ENCODE peak calls at places on chromosomes 2 and 18, in eight cellular contexts. W, H, S, A, D, Z, K and Y are unnamed samples.

GRCh38 chr2:98459776-98460175 is 15.1 kb downstream of the INPP4A start:
- DNase-seq in W (no peak), H (no peak), S (no peak), A (no peak), D (no peak), Z (peak), K (no peak), Y (no peak)

GRCh38 chr2:127365211-127365643 is 22.5 kb downstream of the MAP3K2 start:
- DNase-seq in W (no peak), H (no peak), S (no peak), A (no peak), D (no peak), Z (no peak), K (no peak), Y (no peak)

GRCh38 chr2:56217106-56217505 is 33.3 kb downstream of the CCDC85A start:
- DNase-seq in W (no peak), H (no peak), S (no peak), A (no peak), D (no peak), Z (no peak), K (no peak), Y (no peak)

GRCh38 chr2:68839260-68839833 is 31.9 kb downstream of the BMP10 start:
- DNase-seq in W (peak), H (no peak), S (no peak), A (peak), D (no peak), Z (no peak), K (no peak), Y (no peak)

GRCh38 chr2:225010804-225011203 is 31.5 kb downstream of the DOCK10 start:
- DNase-seq in W (no peak), H (no peak), S (no peak), A (peak), D (no peak), Z (no peak), K (no peak), Y (no peak)

GRCh38 chr18:12742453-12742852 is 39.6 kb downstream of the PSMG2 start:
- DNase-seq in W (no peak), H (no peak), S (no peak), A (peak), D (no peak), Z (no peak), K (no peak), Y (no peak)

GRCh38 chr2:31384351-31384750 is 30.2 kb downstream of the XDH start:
- DNase-seq in W (no peak), H (peak), S (no peak), A (peak), D (no peak), Z (no peak), K (no peak), Y (no peak)

GRCh38 chr2:108396845-108397244 is 19.1 kb downstream of the SULT1C4 start:
- DNase-seq in W (no peak), H (no peak), S (no peak), A (peak), D (no peak), Z (no peak), K (no peak), Y (no peak)

GRCh38 chr2:26534865-26535662 is 57.1 kb upstream of the OTOF start:
- DNase-seq in W (no peak), H (no peak), S (no peak), A (no peak), D (peak), Z (peak), K (no peak), Y (no peak)

GRCh38 chr2:26344581-26345283 is 1.2 kb upstream of the SELENOI start:
- DNase-seq in W (no peak), H (no peak), S (no peak), A (peak), D (no peak), Z (no peak), K (no peak), Y (no peak)

GRCh38 chr2:230537531-230537976 is 121.6 kb downstream of the SP100 start:
- DNase-seq in W (no peak), H (no peak), S (no peak), A (no peak), D (no peak), Z (no peak), K (no peak), Y (no peak)

GRCh38 chr2:28583899-28584553 is 88.2 kb downstream of the PLB1 start:
- DNase-seq in W (no peak), H (peak), S (peak), A (peak), D (peak), Z (peak), K (peak), Y (peak)

GRCh38 chr2:29260151-29260772 is 145.0 kb downstream of the CLIP4 start:
- DNase-seq in W (no peak), H (no peak), S (no peak), A (no peak), D (no peak), Z (peak), K (no peak), Y (no peak)

GRCh38 chr18:58785171-58785805 is 79.4 kb upstream of the ZNF532 start:
- DNase-seq in W (no peak), H (no peak), S (no peak), A (peak), D (no peak), Z (no peak), K (peak), Y (no peak)

GRCh38 chr2:217977840-217978535 is 24.8 kb downstream of the TNS1 start:
- DNase-seq in W (no peak), H (no peak), S (no peak), A (no peak), D (peak), Z (peak), K (no peak), Y (no peak)
- H3K4me3 ChIP-seq in W (no peak), H (peak), S (peak), A (no peak), D (peak), Z (peak), K (peak), Y (no peak)

GRCh38 chr18:49020621-49021021 is 69.9 kb upstream of the SMAD7 start:
- DNase-seq in W (no peak), H (no peak), S (no peak), A (no peak), D (no peak), Z (no peak), K (no peak), Y (peak)

GRCh38 chr18:49022311-49023280 is 71.8 kb upstream of the SMAD7 start:
- DNase-seq in W (no peak), H (no peak), S (no peak), A (no peak), D (no peak), Z (peak), K (no peak), Y (peak)

GRCh38 chr18:49020129-49020528 is 69.4 kb upstream of the SMAD7 start:
- DNase-seq in W (peak), H (no peak), S (no peak), A (no peak), D (no peak), Z (no peak), K (no peak), Y (peak)

GRCh38 chr18:49021076-49021432 is 70.3 kb upstream of the SMAD7 start:
- DNase-seq in W (no peak), H (no peak), S (no peak), A (no peak), D (no peak), Z (no peak), K (no peak), Y (no peak)

DNA sequence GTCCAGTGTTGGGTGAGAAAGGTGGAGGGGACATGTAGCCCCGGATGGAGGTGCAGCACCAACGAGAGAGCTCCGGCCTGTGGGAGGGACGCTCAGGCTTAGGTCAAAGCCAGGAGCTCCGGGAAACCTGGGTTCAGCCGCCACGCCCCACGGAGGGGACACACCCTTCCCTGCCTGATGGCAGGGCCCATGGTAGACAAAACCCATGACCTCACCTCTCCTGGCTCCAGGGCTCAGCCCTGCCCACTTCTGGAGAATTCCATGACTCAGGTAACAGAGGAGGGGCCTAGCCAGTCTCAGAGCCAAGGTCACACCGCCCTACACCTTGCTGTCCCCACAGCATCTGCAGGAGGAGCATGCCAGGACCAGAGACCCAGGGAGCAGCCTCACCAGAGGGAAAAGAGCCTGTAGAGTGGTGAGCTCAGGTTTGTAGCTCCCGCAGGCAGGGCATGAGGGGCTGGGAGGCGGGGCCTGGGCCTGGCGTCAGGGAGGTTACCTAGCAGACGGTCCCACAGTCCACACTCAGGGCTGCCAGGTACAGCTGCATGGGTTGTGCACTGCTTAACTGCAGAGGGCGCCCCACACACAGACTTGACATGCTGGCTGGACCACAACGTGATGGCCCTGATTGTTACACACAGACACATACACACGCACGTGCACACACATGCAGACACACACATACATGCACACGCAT is 70.8 kb upstream of the SMAD7 start:
- DNase-seq in W (peak), H (no peak), S (peak), A (peak), D (no peak), Z (no peak), K (no peak), Y (peak)
- TF ChIP-seq CTCF in W (peak), H (no peak), S (peak), A (peak), D (peak), Z (no peak), K (peak), Y (no peak)

GRCh38 chr2:46376586-46377286 is 79.5 kb downstream of the EPAS1 start:
- DNase-seq in W (no peak), H (no peak), S (no peak), A (no peak), D (no peak), Z (no peak), K (no peak), Y (no peak)
- H3K4me3 ChIP-seq in W (no peak), H (no peak), S (no peak), A (no peak), D (no peak), Z (no peak), K (no peak), Y (no peak)

GRCh38 chr2:30335981-30336538 is 104.7 kb downstream of the LBH start:
- DNase-seq in W (no peak), H (no peak), S (no peak), A (no peak), D (no peak), Z (no peak), K (no peak), Y (no peak)

GRCh38 chr2:30336978-30337841 is 105.9 kb downstream of the LBH start:
- DNase-seq in W (no peak), H (no peak), S (no peak), A (no peak), D (no peak), Z (no peak), K (no peak), Y (no peak)

GRCh38 chr2:30332791-30333453 is 101.6 kb downstream of the LBH start:
- DNase-seq in W (no peak), H (no peak), S (no peak), A (no peak), D (no peak), Z (no peak), K (no peak), Y (no peak)

GRCh38 chr2:30331869-30332268 is 100.5 kb downstream of the LBH start:
- DNase-seq in W (no peak), H (no peak), S (no peak), A (no peak), D (no peak), Z (no peak), K (no peak), Y (no peak)

GRCh38 chr2:30334738-30335426 is 103.5 kb downstream of the LBH start:
- DNase-seq in W (peak), H (no peak), S (no peak), A (peak), D (no peak), Z (no peak), K (no peak), Y (no peak)
- TF ChIP-seq CTCF in W (no peak), H (no peak), S (peak), A (peak), D (no peak), Z (no peak), K (no peak), Y (no peak)

DNA sequence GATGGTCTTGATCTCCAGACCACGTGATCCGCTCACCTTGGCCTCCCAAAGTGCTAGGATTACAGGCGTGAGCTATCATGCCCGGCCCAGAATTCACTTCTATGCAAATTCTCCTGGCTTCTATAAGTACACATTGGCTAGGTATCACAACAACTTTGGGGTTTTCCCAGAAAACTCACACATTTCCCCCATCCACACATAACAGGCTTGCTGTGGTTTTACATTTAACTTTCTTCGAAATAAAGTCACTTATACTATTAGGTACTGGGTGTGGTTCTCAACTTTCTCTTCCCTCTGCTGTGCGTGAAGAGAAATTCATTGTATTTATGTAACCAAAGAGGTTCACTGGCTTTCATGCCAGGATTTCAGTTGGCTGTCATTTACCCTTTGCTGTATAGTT is 439.4 kb upstream of the CWC22 start:
- DNase-seq in W (no peak), H (no peak), S (no peak), A (no peak), D (no peak), Z (no peak), K (no peak), Y (no peak)
- H3K4me3 ChIP-seq in W (no peak), H (no peak), S (no peak), A (no peak), D (no peak), Z (no peak), K (no peak), Y (no peak)

DNA sequence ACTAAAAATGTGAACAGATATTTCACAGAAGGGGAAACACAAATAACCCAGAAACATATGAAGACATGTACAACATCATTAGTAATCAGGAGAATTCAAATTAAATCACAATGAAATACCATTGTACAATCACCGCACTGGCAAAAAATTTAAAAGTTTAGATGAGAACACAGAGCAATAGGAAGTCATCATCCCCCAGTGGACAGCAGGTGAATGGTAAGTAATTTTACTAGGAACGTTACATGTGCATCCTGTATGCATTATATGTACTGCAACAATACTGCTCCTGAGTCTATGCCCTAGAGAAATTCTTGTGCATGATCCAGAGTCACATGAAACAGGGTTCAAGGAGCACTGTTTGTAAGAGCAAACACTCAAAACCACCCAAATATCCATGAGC is 713.8 kb downstream of the NRXN1 start:
- DNase-seq in W (no peak), H (no peak), S (no peak), A (no peak), D (no peak), Z (no peak), K (no peak), Y (no peak)
- TF ChIP-seq CTCF in W (no peak), H (no peak), S (no peak), A (no peak), D (no peak), Z (no peak), K (no peak), Y (no peak)

GRCh38 chr18:35271656-35272055 is 18.4 kb downstream of the ZSCAN30 start:
- DNase-seq in W (no peak), H (no peak), S (no peak), A (no peak), D (no peak), Z (no peak), K (no peak), Y (no peak)

GRCh38 chr18:35268811-35269210 is 21.2 kb downstream of the ZSCAN30 start:
- DNase-seq in W (no peak), H (no peak), S (no peak), A (no peak), D (no peak), Z (no peak), K (no peak), Y (no peak)

GRCh38 chr18:35264409-35264808 is 23.6 kb downstream of the ZNF397 start:
- DNase-seq in W (no peak), H (no peak), S (no peak), A (no peak), D (no peak), Z (no peak), K (no peak), Y (no peak)

GRCh38 chr18:35267161-35267651 is 22.8 kb downstream of the ZSCAN30 start:
- DNase-seq in W (peak), H (peak), S (peak), A (no peak), D (peak), Z (peak), K (peak), Y (peak)

DNA sequence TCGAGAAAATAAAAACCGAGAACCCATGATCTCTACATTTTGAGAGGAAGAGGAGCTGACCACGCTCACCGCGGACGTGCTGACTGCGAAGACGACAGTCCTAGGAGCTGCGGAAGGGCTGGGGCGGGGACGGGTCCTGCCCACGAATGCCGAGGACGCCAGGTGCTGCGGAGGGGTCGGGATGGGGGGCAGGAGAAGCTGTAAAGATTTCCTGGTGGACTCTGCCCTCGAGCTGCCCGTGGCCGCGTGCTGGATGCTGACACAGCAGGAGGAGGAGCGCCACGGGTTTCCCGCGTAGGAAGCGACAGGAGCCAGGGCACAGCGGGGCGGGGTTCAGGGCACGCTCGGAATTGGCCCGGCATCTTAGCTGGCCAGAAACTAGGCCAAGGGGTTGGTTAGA is 22.2 kb downstream of the ZSCAN30 start:
- DNase-seq in W (peak), H (no peak), S (peak), A (no peak), D (peak), Z (peak), K (no peak), Y (no peak)
- H3K4me3 ChIP-seq in W (no peak), H (peak), S (peak), A (no peak), D (peak), Z (peak), K (peak), Y (no peak)

DNA sequence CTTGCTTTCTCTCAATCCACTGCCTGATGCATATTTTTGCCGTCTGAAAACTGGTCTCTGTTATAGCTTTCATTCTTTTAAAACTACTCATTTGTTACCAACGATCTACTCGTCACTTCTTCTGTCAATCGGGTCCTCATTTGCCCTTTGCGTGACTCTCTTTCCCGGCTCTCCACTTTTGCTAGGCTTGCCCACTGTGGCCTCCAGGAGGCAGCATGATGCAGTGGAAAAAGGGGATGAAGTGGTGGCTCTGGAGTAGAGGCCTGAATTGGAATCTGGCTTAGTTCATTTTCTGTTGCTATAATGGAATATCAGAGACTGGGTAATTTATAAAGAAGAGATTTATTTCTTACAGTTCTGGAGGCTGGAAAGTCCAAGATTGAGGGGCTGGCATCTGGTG is 15.2 kb downstream of the GDF7 start:
- DNase-seq in W (no peak), H (no peak), S (no peak), A (no peak), D (no peak), Z (no peak), K (no peak), Y (no peak)
- TF ChIP-seq CTCF in W (peak), H (no peak), S (peak), A (peak), D (peak), Z (no peak), K (peak), Y (no peak)

GRCh38 chr18:74708169-74708568 is 110.5 kb downstream of the ZNF407 start:
- DNase-seq in W (no peak), H (no peak), S (no peak), A (no peak), D (no peak), Z (no peak), K (no peak), Y (no peak)

GRCh38 chr18:74699455-74699854 is 101.8 kb downstream of the ZNF407 start:
- DNase-seq in W (no peak), H (no peak), S (no peak), A (no peak), D (no peak), Z (no peak), K (no peak), Y (no peak)

GRCh38 chr18:74698881-74699280 is 101.2 kb downstream of the ZNF407 start:
- DNase-seq in W (no peak), H (no peak), S (no peak), A (no peak), D (no peak), Z (no peak), K (no peak), Y (no peak)

DNA sequence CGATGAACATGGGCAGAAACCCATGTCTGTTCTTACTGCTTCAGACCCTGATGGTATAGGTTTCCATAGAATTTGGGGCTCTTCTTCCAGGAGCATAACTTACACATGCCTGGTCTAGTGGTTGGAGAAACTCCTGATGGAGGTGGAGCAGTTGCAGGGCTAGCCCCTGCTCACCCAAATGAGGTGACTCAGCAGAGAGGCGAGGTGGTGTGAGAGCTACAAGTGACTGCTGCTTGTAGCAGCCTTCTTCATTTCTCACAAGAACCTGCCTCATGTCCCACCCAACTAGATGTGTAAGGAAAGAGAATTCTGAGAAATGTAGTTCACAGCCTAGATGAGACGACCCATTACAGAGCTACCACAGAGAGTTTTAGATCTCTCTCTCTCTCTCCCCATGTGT is 105.3 kb downstream of the ZNF407 start:
- DNase-seq in W (no peak), H (no peak), S (no peak), A (no peak), D (no peak), Z (no peak), K (no peak), Y (no peak)
- H3K4me3 ChIP-seq in W (no peak), H (no peak), S (no peak), A (no peak), D (no peak), Z (no peak), K (no peak), Y (no peak)

GRCh38 chr2:235171511-235172130 is 219.8 kb downstream of the SH3BP4 start:
- DNase-seq in W (peak), H (no peak), S (no peak), A (peak), D (no peak), Z (no peak), K (no peak), Y (no peak)

GRCh38 chr2:235168174-235168979 is 216.6 kb downstream of the SH3BP4 start:
- DNase-seq in W (no peak), H (no peak), S (no peak), A (no peak), D (no peak), Z (no peak), K (no peak), Y (no peak)

GRCh38 chr2:235165631-235166030 is 213.8 kb downstream of the SH3BP4 start:
- DNase-seq in W (no peak), H (no peak), S (no peak), A (no peak), D (no peak), Z (no peak), K (no peak), Y (no peak)

GRCh38 chr2:235170016-235170415 is 218.2 kb downstream of the SH3BP4 start:
- DNase-seq in W (no peak), H (no peak), S (no peak), A (peak), D (no peak), Z (no peak), K (no peak), Y (no peak)

GRCh38 chr2:235170536-235171510 is 219.0 kb downstream of the SH3BP4 start:
- DNase-seq in W (peak), H (peak), S (no peak), A (peak), D (peak), Z (no peak), K (no peak), Y (no peak)
- TF ChIP-seq CTCF in W (peak), H (no peak), S (no peak), A (peak), D (no peak), Z (no peak), K (no peak), Y (no peak)